ENCODE peak calls at places on chromosomes 12 and 14, in seven cellular contexts. One of them, this sample, is unnamed.

GRCh38 chr14:32208490-32208889 is 5.4 kb upstream of the RNU6-8 start:
- DNase-seq in activated CD4-positive, CD25-positive, alpha-beta regulatory T cell treated with anti-CD3 and anti-CD28 coated beads, Interleukin-2, amount 50 U/mL, for 16 hours: no peak
- DNase-seq in T-cell: no peak
- DNase-seq in activated T-helper 1 cell treated with Interleukin-2 at 50 U/mL for 16 hours: no peak
- DNase-seq in H9: no peak
- DNase-seq in stimulated activated CD4-positive, alpha-beta T cell treated with anti-CD3 and anti-CD28 coated beads, Interleukin-4, amount 100 ng/mL, for 48 hours: no peak
- DNase-seq in Kasumi-1: no peak
- DNase-seq in this sample: no peak

GRCh38 chr12:27221625-27222387 is 22.3 kb upstream of the STK38L start:
- DNase-seq in activated CD4-positive, CD25-positive, alpha-beta regulatory T cell treated with anti-CD3 and anti-CD28 coated beads, Interleukin-2, amount 50 U/mL, for 16 hours: no peak
- DNase-seq in T-cell: no peak
- DNase-seq in activated T-helper 1 cell treated with Interleukin-2 at 50 U/mL for 16 hours: no peak
- DNase-seq in H9: no peak
- DNase-seq in stimulated activated CD4-positive, alpha-beta T cell treated with anti-CD3 and anti-CD28 coated beads, Interleukin-4, amount 100 ng/mL, for 48 hours: no peak
- DNase-seq in Kasumi-1: peak
- DNase-seq in this sample: no peak

GRCh38 chr12:9039397-9039977 is 50.1 kb downstream of the KLRG1 start:
- DNase-seq in activated CD4-positive, CD25-positive, alpha-beta regulatory T cell treated with anti-CD3 and anti-CD28 coated beads, Interleukin-2, amount 50 U/mL, for 16 hours: no peak
- DNase-seq in T-cell: no peak
- DNase-seq in activated T-helper 1 cell treated with Interleukin-2 at 50 U/mL for 16 hours: no peak
- DNase-seq in H9: no peak
- DNase-seq in stimulated activated CD4-positive, alpha-beta T cell treated with anti-CD3 and anti-CD28 coated beads, Interleukin-4, amount 100 ng/mL, for 48 hours: no peak
- DNase-seq in Kasumi-1: peak
- DNase-seq in this sample: no peak

GRCh38 chr12:26730546-26731085 is 102.4 kb downstream of the ITPR2 start:
- DNase-seq in activated CD4-positive, CD25-positive, alpha-beta regulatory T cell treated with anti-CD3 and anti-CD28 coated beads, Interleukin-2, amount 50 U/mL, for 16 hours: no peak
- DNase-seq in T-cell: no peak
- DNase-seq in activated T-helper 1 cell treated with Interleukin-2 at 50 U/mL for 16 hours: no peak
- DNase-seq in H9: no peak
- DNase-seq in stimulated activated CD4-positive, alpha-beta T cell treated with anti-CD3 and anti-CD28 coated beads, Interleukin-4, amount 100 ng/mL, for 48 hours: no peak
- DNase-seq in Kasumi-1: no peak
- DNase-seq in this sample: no peak

GRCh38 chr12:55842681-55843429 is at the start of gene MMP19:
- DNase-seq in activated CD4-positive, CD25-positive, alpha-beta regulatory T cell treated with anti-CD3 and anti-CD28 coated beads, Interleukin-2, amount 50 U/mL, for 16 hours: no peak
- DNase-seq in T-cell: no peak
- DNase-seq in activated T-helper 1 cell treated with Interleukin-2 at 50 U/mL for 16 hours: no peak
- DNase-seq in H9: peak
- DNase-seq in stimulated activated CD4-positive, alpha-beta T cell treated with anti-CD3 and anti-CD28 coated beads, Interleukin-4, amount 100 ng/mL, for 48 hours: no peak
- DNase-seq in Kasumi-1: peak
- DNase-seq in this sample: no peak

GRCh38 chr12:6540181-6540877 is 6.0 kb downstream of the GAPDH start:
- DNase-seq in activated CD4-positive, CD25-positive, alpha-beta regulatory T cell treated with anti-CD3 and anti-CD28 coated beads, Interleukin-2, amount 50 U/mL, for 16 hours: peak
- DNase-seq in T-cell: peak
- DNase-seq in activated T-helper 1 cell treated with Interleukin-2 at 50 U/mL for 16 hours: peak
- DNase-seq in H9: peak
- DNase-seq in stimulated activated CD4-positive, alpha-beta T cell treated with anti-CD3 and anti-CD28 coated beads, Interleukin-4, amount 100 ng/mL, for 48 hours: no peak
- DNase-seq in Kasumi-1: peak
- DNase-seq in this sample: peak

GRCh38 chr14:99549684-99550083 is 54.3 kb downstream of the CCDC85C start:
- DNase-seq in activated CD4-positive, CD25-positive, alpha-beta regulatory T cell treated with anti-CD3 and anti-CD28 coated beads, Interleukin-2, amount 50 U/mL, for 16 hours: no peak
- DNase-seq in T-cell: no peak
- DNase-seq in activated T-helper 1 cell treated with Interleukin-2 at 50 U/mL for 16 hours: no peak
- DNase-seq in H9: no peak
- DNase-seq in stimulated activated CD4-positive, alpha-beta T cell treated with anti-CD3 and anti-CD28 coated beads, Interleukin-4, amount 100 ng/mL, for 48 hours: no peak
- DNase-seq in Kasumi-1: no peak
- DNase-seq in this sample: no peak

GRCh38 chr14:39036760-39037159 is 66.3 kb downstream of the SEC23A start:
- DNase-seq in activated CD4-positive, CD25-positive, alpha-beta regulatory T cell treated with anti-CD3 and anti-CD28 coated beads, Interleukin-2, amount 50 U/mL, for 16 hours: no peak
- DNase-seq in T-cell: no peak
- DNase-seq in activated T-helper 1 cell treated with Interleukin-2 at 50 U/mL for 16 hours: no peak
- DNase-seq in H9: no peak
- DNase-seq in stimulated activated CD4-positive, alpha-beta T cell treated with anti-CD3 and anti-CD28 coated beads, Interleukin-4, amount 100 ng/mL, for 48 hours: no peak
- DNase-seq in Kasumi-1: no peak
- DNase-seq in this sample: no peak

GRCh38 chr12:68236421-68237059 is 10.9 kb upstream of the IL26 start:
- DNase-seq in activated CD4-positive, CD25-positive, alpha-beta regulatory T cell treated with anti-CD3 and anti-CD28 coated beads, Interleukin-2, amount 50 U/mL, for 16 hours: no peak
- DNase-seq in T-cell: peak
- DNase-seq in activated T-helper 1 cell treated with Interleukin-2 at 50 U/mL for 16 hours: peak
- DNase-seq in H9: no peak
- DNase-seq in stimulated activated CD4-positive, alpha-beta T cell treated with anti-CD3 and anti-CD28 coated beads, Interleukin-4, amount 100 ng/mL, for 48 hours: no peak
- DNase-seq in Kasumi-1: peak
- DNase-seq in this sample: no peak

GRCh38 chr12:122293081-122293480 is 26.8 kb upstream of the VPS33A start:
- DNase-seq in activated CD4-positive, CD25-positive, alpha-beta regulatory T cell treated with anti-CD3 and anti-CD28 coated beads, Interleukin-2, amount 50 U/mL, for 16 hours: no peak
- DNase-seq in T-cell: no peak
- DNase-seq in activated T-helper 1 cell treated with Interleukin-2 at 50 U/mL for 16 hours: no peak
- DNase-seq in H9: no peak
- DNase-seq in stimulated activated CD4-positive, alpha-beta T cell treated with anti-CD3 and anti-CD28 coated beads, Interleukin-4, amount 100 ng/mL, for 48 hours: no peak
- DNase-seq in Kasumi-1: no peak
- DNase-seq in this sample: no peak

GRCh38 chr12:47954467-47955045 is 8.8 kb upstream of the TMEM106C start:
- DNase-seq in activated CD4-positive, CD25-positive, alpha-beta regulatory T cell treated with anti-CD3 and anti-CD28 coated beads, Interleukin-2, amount 50 U/mL, for 16 hours: no peak
- DNase-seq in T-cell: no peak
- DNase-seq in activated T-helper 1 cell treated with Interleukin-2 at 50 U/mL for 16 hours: no peak
- DNase-seq in H9: no peak
- DNase-seq in stimulated activated CD4-positive, alpha-beta T cell treated with anti-CD3 and anti-CD28 coated beads, Interleukin-4, amount 100 ng/mL, for 48 hours: no peak
- DNase-seq in Kasumi-1: no peak
- DNase-seq in this sample: no peak

GRCh38 chr14:103604620-103605019 is 24.4 kb upstream of the KLC1 start:
- DNase-seq in activated CD4-positive, CD25-positive, alpha-beta regulatory T cell treated with anti-CD3 and anti-CD28 coated beads, Interleukin-2, amount 50 U/mL, for 16 hours: no peak
- DNase-seq in T-cell: no peak
- DNase-seq in activated T-helper 1 cell treated with Interleukin-2 at 50 U/mL for 16 hours: no peak
- DNase-seq in H9: no peak
- DNase-seq in stimulated activated CD4-positive, alpha-beta T cell treated with anti-CD3 and anti-CD28 coated beads, Interleukin-4, amount 100 ng/mL, for 48 hours: no peak
- DNase-seq in Kasumi-1: no peak
- DNase-seq in this sample: no peak

GRCh38 chr12:83827860-83828259 is 1084.7 kb downstream of the SLC6A15 start:
- DNase-seq in activated CD4-positive, CD25-positive, alpha-beta regulatory T cell treated with anti-CD3 and anti-CD28 coated beads, Interleukin-2, amount 50 U/mL, for 16 hours: no peak
- DNase-seq in T-cell: no peak
- DNase-seq in activated T-helper 1 cell treated with Interleukin-2 at 50 U/mL for 16 hours: no peak
- DNase-seq in H9: peak
- DNase-seq in stimulated activated CD4-positive, alpha-beta T cell treated with anti-CD3 and anti-CD28 coated beads, Interleukin-4, amount 100 ng/mL, for 48 hours: no peak
- DNase-seq in Kasumi-1: no peak
- DNase-seq in this sample: no peak

GRCh38 chr14:100586520-100587247 is 533 bp downstream of the BEGAIN start:
- DNase-seq in activated CD4-positive, CD25-positive, alpha-beta regulatory T cell treated with anti-CD3 and anti-CD28 coated beads, Interleukin-2, amount 50 U/mL, for 16 hours: no peak
- DNase-seq in T-cell: no peak
- DNase-seq in activated T-helper 1 cell treated with Interleukin-2 at 50 U/mL for 16 hours: no peak
- DNase-seq in H9: no peak
- DNase-seq in stimulated activated CD4-positive, alpha-beta T cell treated with anti-CD3 and anti-CD28 coated beads, Interleukin-4, amount 100 ng/mL, for 48 hours: no peak
- DNase-seq in Kasumi-1: no peak
- DNase-seq in this sample: no peak

GRCh38 chr12:106446429-106447092 is 89.0 kb downstream of the POLR3B start:
- DNase-seq in activated CD4-positive, CD25-positive, alpha-beta regulatory T cell treated with anti-CD3 and anti-CD28 coated beads, Interleukin-2, amount 50 U/mL, for 16 hours: no peak
- DNase-seq in T-cell: no peak
- DNase-seq in activated T-helper 1 cell treated with Interleukin-2 at 50 U/mL for 16 hours: no peak
- DNase-seq in H9: no peak
- DNase-seq in stimulated activated CD4-positive, alpha-beta T cell treated with anti-CD3 and anti-CD28 coated beads, Interleukin-4, amount 100 ng/mL, for 48 hours: no peak
- DNase-seq in Kasumi-1: no peak
- DNase-seq in this sample: no peak

GRCh38 chr12:116183741-116184141 is 93.8 kb downstream of the MED13L start:
- DNase-seq in activated CD4-positive, CD25-positive, alpha-beta regulatory T cell treated with anti-CD3 and anti-CD28 coated beads, Interleukin-2, amount 50 U/mL, for 16 hours: no peak
- DNase-seq in T-cell: no peak
- DNase-seq in activated T-helper 1 cell treated with Interleukin-2 at 50 U/mL for 16 hours: no peak
- DNase-seq in H9: no peak
- DNase-seq in stimulated activated CD4-positive, alpha-beta T cell treated with anti-CD3 and anti-CD28 coated beads, Interleukin-4, amount 100 ng/mL, for 48 hours: no peak
- DNase-seq in Kasumi-1: no peak
- DNase-seq in this sample: no peak

GRCh38 chr14:94380225-94381148 is 7.9 kb downstream of the SERPINA1 start:
- DNase-seq in activated CD4-positive, CD25-positive, alpha-beta regulatory T cell treated with anti-CD3 and anti-CD28 coated beads, Interleukin-2, amount 50 U/mL, for 16 hours: no peak
- DNase-seq in T-cell: no peak
- DNase-seq in activated T-helper 1 cell treated with Interleukin-2 at 50 U/mL for 16 hours: no peak
- DNase-seq in H9: no peak
- DNase-seq in stimulated activated CD4-positive, alpha-beta T cell treated with anti-CD3 and anti-CD28 coated beads, Interleukin-4, amount 100 ng/mL, for 48 hours: no peak
- DNase-seq in Kasumi-1: no peak
- DNase-seq in this sample: no peak

GRCh38 chr12:62637679-62638078 is 171.1 kb downstream of the MON2 start:
- DNase-seq in activated CD4-positive, CD25-positive, alpha-beta regulatory T cell treated with anti-CD3 and anti-CD28 coated beads, Interleukin-2, amount 50 U/mL, for 16 hours: no peak
- DNase-seq in T-cell: no peak
- DNase-seq in activated T-helper 1 cell treated with Interleukin-2 at 50 U/mL for 16 hours: no peak
- DNase-seq in H9: peak
- DNase-seq in stimulated activated CD4-positive, alpha-beta T cell treated with anti-CD3 and anti-CD28 coated beads, Interleukin-4, amount 100 ng/mL, for 48 hours: no peak
- DNase-seq in Kasumi-1: no peak
- DNase-seq in this sample: no peak

GRCh38 chr12:47610847-47611246 is 95.0 kb downstream of the RPAP3 start:
- DNase-seq in activated CD4-positive, CD25-positive, alpha-beta regulatory T cell treated with anti-CD3 and anti-CD28 coated beads, Interleukin-2, amount 50 U/mL, for 16 hours: no peak
- DNase-seq in T-cell: no peak
- DNase-seq in activated T-helper 1 cell treated with Interleukin-2 at 50 U/mL for 16 hours: no peak
- DNase-seq in H9: no peak
- DNase-seq in stimulated activated CD4-positive, alpha-beta T cell treated with anti-CD3 and anti-CD28 coated beads, Interleukin-4, amount 100 ng/mL, for 48 hours: no peak
- DNase-seq in Kasumi-1: no peak
- DNase-seq in this sample: no peak

GRCh38 chr14:85534435-85534834 is 4.5 kb downstream of the FLRT2 start:
- DNase-seq in activated CD4-positive, CD25-positive, alpha-beta regulatory T cell treated with anti-CD3 and anti-CD28 coated beads, Interleukin-2, amount 50 U/mL, for 16 hours: no peak
- DNase-seq in T-cell: no peak
- DNase-seq in activated T-helper 1 cell treated with Interleukin-2 at 50 U/mL for 16 hours: no peak
- DNase-seq in H9: peak
- DNase-seq in stimulated activated CD4-positive, alpha-beta T cell treated with anti-CD3 and anti-CD28 coated beads, Interleukin-4, amount 100 ng/mL, for 48 hours: no peak
- DNase-seq in Kasumi-1: no peak
- DNase-seq in this sample: no peak

GRCh38 chr12:124302241-124302806 is 7.4 kb downstream of the RFLNA start:
- DNase-seq in activated CD4-positive, CD25-positive, alpha-beta regulatory T cell treated with anti-CD3 and anti-CD28 coated beads, Interleukin-2, amount 50 U/mL, for 16 hours: no peak
- DNase-seq in T-cell: no peak
- DNase-seq in activated T-helper 1 cell treated with Interleukin-2 at 50 U/mL for 16 hours: no peak
- DNase-seq in H9: no peak
- DNase-seq in stimulated activated CD4-positive, alpha-beta T cell treated with anti-CD3 and anti-CD28 coated beads, Interleukin-4, amount 100 ng/mL, for 48 hours: no peak
- DNase-seq in Kasumi-1: no peak
- DNase-seq in this sample: no peak

This sample was measured in effector memory CD4-positive, alpha-beta T cell.